ENCODE peak calls at places on chromosomes 16 and 17, in six cellular contexts. C is T follicular helper cell, T is AG08395, P is MCF 10A, Q is C1 segment of cervical spinal cord, U is heart right ventricle. B is an unnamed sample.
A peak's percentile ranks its signal among the peaks of the same experiment; 100 is the strongest.

GRCh38 chr16:52742608-52743007 is 195.7 kb upstream of the TOX3 start:
- DNase-seq in Q (no peak), U (no peak), C (no peak), P (no peak), T (no peak), B (no peak)

GRCh38 chr17:48728232-48729231 is at the start of gene HOXB13:
- DNase-seq in C (peak; percentile 24), U (no peak), Q (no peak), T (peak; percentile 63), P (no peak), B (no peak)

GRCh38 chr16:68564367-68564985 is 25.4 kb downstream of the ZFP90 start:
- DNase-seq in Q (no peak), C (no peak), U (no peak), P (peak; percentile 13), T (no peak), B (no peak)

GRCh38 chr16:69313469-69313868 is 2.3 kb downstream of the VPS4A start:
- DNase-seq in P (no peak), C (no peak), U (no peak), Q (no peak), T (no peak), B (no peak)

GRCh38 chr17:42266918-42267766 is 9.0 kb downstream of the STAT5B start:
- DNase-seq in C (peak; percentile 65), P (peak; percentile 81), Q (no peak), T (peak; percentile 59), U (no peak), B (no peak)

GRCh38 chr16:27980076-27980775 is 83.3 kb downstream of the GSG1L start:
- DNase-seq in T (no peak), U (no peak), C (no peak), Q (peak; percentile 39), P (no peak), B (no peak)

GRCh38 chr16:31718998-31719397 is 154.6 kb upstream of the ZNF267 start:
- DNase-seq in T (no peak), U (no peak), P (no peak), C (no peak), Q (no peak), B (no peak)

GRCh38 chr16:86286991-86287640 is 223.2 kb upstream of the FOXF1 start:
- DNase-seq in Q (no peak), C (no peak), P (no peak), U (no peak), T (no peak), B (no peak)

GRCh38 chr16:4613636-4614570 is 785 bp downstream of the UBALD1 start:
- DNase-seq in U (no peak), T (peak; percentile 38), Q (no peak), C (peak; percentile 13), P (peak; percentile 28), B (no peak)

GRCh38 chr17:19996502-19996901 is 12.7 kb upstream of the SPECC1 start:
- DNase-seq in P (peak; percentile 13), U (no peak), T (no peak), C (no peak), Q (no peak), B (no peak)

GRCh38 chr17:14730821-14731220 is 429.9 kb downstream of the HS3ST3B1 start:
- DNase-seq in Q (no peak), P (peak; percentile 30), C (no peak), T (no peak), U (no peak), B (no peak)

GRCh38 chr16:69334696-69335095 is 4.3 kb upstream of the PDF start:
- DNase-seq in U (no peak), T (no peak), C (no peak), Q (no peak), P (no peak), B (no peak)